ENCODE peak calls at places on chromosomes 1 and 21, in ten cellular contexts. K is IMR-90; X is pancreas; J is fibroblast of lung; T is HepG2; F is psoas muscle; M is CD4-positive, CD25-positive, alpha-beta regulatory T cell; O is kidney; Z is heart left ventricle; D is tibial nerve. P is an unnamed sample. For H3K4me1, the result is how much of the 10 kb centered on the place peaks cover.

GRCh38 chr1:108612496-108612895 is 48.4 kb downstream of the HENMT1 start:
- DNase-seq in F (no peak), X (no peak), T (no peak), D (no peak), J (no peak), O (no peak), Z (no peak), K (no peak), M (no peak), P (no peak)

GRCh38 chr1:27298632-27299384 is 23.2 kb upstream of the TMEM222 start:
- DNase-seq in Z (no peak), M (no peak), T (no peak), F (no peak), K (no peak), X (no peak), D (no peak), J (no peak), O (no peak), P (no peak)

GRCh38 chr1:233300326-233300725 is 4.8 kb upstream of the PCNX2 start:
- DNase-seq in J (peak), M (no peak), T (no peak), Z (no peak), D (no peak), F (no peak), O (no peak), X (no peak), K (peak), P (no peak)

GRCh38 chr1:165288301-165289120 is 68.0 kb downstream of the LMX1A start:
- DNase-seq in Z (no peak), O (no peak), T (no peak), X (no peak), J (no peak), K (no peak), F (peak), M (no peak), D (no peak), P (no peak)

GRCh38 chr21:40388046-40388445 is 458.9 kb downstream of the DSCAM start:
- DNase-seq in K (no peak), Z (no peak), J (no peak), X (no peak), T (no peak), D (no peak), M (no peak), F (no peak), O (no peak), P (no peak)

GRCh38 chr1:27045973-27046558 is 33.4 kb upstream of the TENT5B start:
- DNase-seq in K (peak), J (peak), F (peak), D (peak), T (peak), M (peak), O (peak), X (no peak), Z (peak), P (peak)

GRCh38 chr1:235270625-235271024 is 57.4 kb downstream of the ARID4B start:
- DNase-seq in J (peak), Z (no peak), M (peak), T (no peak), D (no peak), X (no peak), K (peak), O (no peak), F (no peak), P (no peak)

GRCh38 chr1:95323117-95323516 is 89.1 kb downstream of the RWDD3 start:
- DNase-seq in X (no peak), D (no peak), K (no peak), Z (no peak), M (no peak), J (peak), T (peak), O (no peak), F (no peak), P (no peak)

GRCh38 chr1:37825508-37825907 is 17.5 kb upstream of the YRDC start:
- DNase-seq in K (peak), D (no peak), T (no peak), F (no peak), M (no peak), J (no peak), Z (no peak), O (no peak), X (no peak), P (no peak)

GRCh38 chr1:6440198-6441126 is 15.9 kb downstream of the ESPN start:
- DNase-seq in K (peak), O (peak), J (peak), Z (no peak), D (no peak), M (peak), T (peak), X (peak), F (no peak), P (no peak)

GRCh38 chr21:39788383-39788782 is 43.4 kb downstream of the IGSF5 start:
- DNase-seq in O (peak), J (peak), D (peak), F (peak), K (peak), X (peak), T (peak), M (no peak), Z (peak), P (peak)

GRCh38 chr1:24465638-24466037 is 37.0 kb upstream of the RCAN3 start:
- DNase-seq in T (no peak), K (no peak), O (no peak), Z (no peak), J (no peak), X (no peak), M (no peak), D (no peak), F (no peak), P (no peak)

GRCh38 chr1:45982359-45982758 is 150.1 kb downstream of the PIK3R3 start:
- DNase-seq in F (no peak), J (no peak), T (no peak), M (no peak), K (no peak), O (no peak), X (no peak), D (no peak), Z (no peak), P (no peak)

GRCh38 chr1:154170547-154171221 is 15.8 kb upstream of the NUP210L start:
- DNase-seq in K (no peak), O (no peak), D (no peak), X (no peak), J (no peak), T (no peak), F (no peak), Z (no peak), M (peak), P (no peak)

DNA sequence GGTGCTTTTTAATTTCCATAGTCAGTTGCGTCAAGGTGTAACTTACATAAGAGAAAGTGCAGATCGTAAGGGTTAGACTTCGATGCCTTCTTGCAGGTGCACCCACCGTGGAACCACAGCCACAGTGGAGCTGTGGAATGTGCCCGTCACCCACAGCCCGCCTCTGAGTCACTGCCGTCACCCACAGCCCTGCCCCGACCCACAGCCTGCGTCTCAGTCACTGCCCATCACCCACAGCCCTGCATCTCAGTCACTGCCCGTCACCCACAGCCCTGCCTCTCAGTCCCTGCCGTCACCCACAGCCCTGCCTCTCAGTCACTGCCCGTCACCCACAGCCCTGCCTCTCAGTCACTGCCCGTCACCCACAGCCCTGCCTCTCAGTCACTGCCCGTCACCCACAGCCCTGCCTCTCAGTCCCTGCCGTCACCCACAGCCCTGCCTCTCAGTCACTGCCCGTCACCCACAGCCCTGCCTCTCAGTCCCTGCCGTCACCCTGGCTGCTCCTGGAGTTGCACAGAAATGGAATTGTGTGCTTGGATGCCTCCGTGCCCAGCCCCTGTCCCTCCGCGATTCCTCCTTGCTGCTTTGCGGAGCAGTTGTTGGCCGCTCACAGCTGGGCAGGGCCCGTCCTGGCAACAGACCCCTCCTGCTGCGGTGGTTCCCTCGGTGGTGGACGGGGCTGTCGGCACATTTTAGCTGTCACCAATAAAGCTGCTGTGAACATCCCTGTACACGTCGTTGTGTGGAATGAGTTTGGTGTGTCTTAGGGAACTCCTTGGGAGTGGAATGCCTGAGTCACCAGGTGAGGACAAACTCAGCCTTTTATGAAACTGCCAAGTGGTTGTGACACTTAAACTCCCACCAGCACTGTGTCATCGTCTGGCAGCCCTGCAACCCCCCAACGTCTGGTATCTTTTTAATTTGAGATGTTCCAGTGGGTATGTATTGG is 44.9 kb upstream of the COL6A2 start:
- DNase-seq in M (no peak), T (no peak), D (no peak), K (peak), X (no peak), F (no peak), O (peak), Z (no peak), J (peak), P (peak)
- H3K4me3 ChIP-seq in M (no peak), T (no peak), D (no peak), K (no peak), X (no peak), F (no peak), O (no peak), Z (peak), J (no peak), P (no peak)

GRCh38 chr1:54326577-54327385 is 79.4 kb downstream of the SSBP3 start:
- DNase-seq in T (no peak), D (no peak), K (peak), O (no peak), J (no peak), Z (no peak), M (no peak), X (no peak), F (no peak), P (no peak)

GRCh38 chr1:54323324-54323739 is 82.9 kb downstream of the SSBP3 start:
- DNase-seq in D (no peak), M (no peak), J (no peak), F (no peak), T (peak), X (no peak), O (no peak), Z (no peak), K (no peak), P (peak)

GRCh38 chr1:54324750-54325704 is 81.2 kb downstream of the SSBP3 start:
- DNase-seq in T (no peak), M (no peak), F (no peak), O (no peak), Z (no peak), J (no peak), X (no peak), D (no peak), K (peak), P (no peak)

GRCh38 chr1:54325705-54326461 is 80.3 kb downstream of the SSBP3 start:
- DNase-seq in X (no peak), F (no peak), O (no peak), D (no peak), M (no peak), J (no peak), T (no peak), Z (no peak), K (no peak), P (no peak)

DNA sequence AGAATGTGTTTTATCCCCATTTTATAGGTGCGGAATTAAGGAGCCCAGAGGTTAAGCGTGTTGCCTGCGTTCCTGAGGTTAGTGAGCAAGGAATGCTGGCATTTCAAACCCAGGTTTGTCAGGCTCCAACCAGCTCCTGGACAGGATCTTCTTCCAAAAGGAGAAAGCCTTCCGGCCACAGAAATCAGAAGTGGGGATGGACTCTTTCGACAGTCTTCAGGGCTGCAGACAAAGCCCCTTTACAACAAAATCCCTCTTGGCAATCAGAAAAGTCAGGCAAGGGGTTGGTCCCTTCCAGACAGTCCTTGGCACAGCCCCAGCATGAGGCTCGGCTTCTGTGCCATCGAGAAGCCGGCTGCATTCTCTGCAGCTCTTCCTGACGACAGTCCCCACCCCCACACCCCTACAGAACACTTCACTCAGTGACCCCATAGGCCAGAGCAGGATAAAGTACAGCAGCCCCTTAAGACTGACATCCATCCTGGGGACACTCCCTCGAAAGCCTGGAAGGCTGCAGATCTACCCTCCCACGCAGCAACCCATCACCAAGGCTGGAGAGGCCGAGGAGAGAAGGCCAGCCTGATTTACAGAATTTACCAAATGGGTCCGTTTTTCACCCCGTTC is 82.1 kb downstream of the SSBP3 start:
- DNase-seq in D (no peak), K (peak), F (no peak), X (no peak), T (no peak), O (no peak), Z (no peak), J (peak), M (no peak), P (peak)
- H3K4me1 ChIP-seq in D (half or more), K (under half), F (half or more), X (under half), T (under half), O (under half), Z (half or more), J (under half), M (under half), P (under half)

DNA sequence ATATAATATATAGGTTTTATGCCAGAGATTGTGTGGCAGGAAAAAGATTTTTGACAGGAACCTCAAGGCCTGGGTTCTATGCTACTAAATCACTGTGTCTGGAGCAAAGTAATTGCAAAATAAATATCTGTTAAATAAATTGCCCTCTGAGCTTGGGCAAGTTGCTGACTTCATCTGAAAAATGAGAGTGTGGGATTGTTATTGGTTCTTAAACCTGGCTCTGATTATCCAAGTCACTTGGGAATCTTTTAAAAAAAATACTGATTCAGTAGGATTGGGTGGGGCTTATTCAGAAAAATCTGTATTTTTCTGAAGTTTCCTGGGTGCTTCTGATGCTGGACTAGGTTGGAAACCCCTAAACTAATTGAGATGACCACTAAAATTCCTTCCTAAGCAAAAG is 174.1 kb upstream of the SGIP1 start:
- DNase-seq in X (no peak), J (no peak), T (no peak), Z (no peak), D (no peak), F (no peak), O (no peak), K (no peak), M (no peak), P (no peak)
- H3K4me3 ChIP-seq in X (no peak), J (no peak), T (no peak), Z (no peak), D (no peak), F (no peak), O (no peak), K (no peak), M (peak), P (no peak)

GRCh38 chr1:167330601-167331293 is 110.1 kb downstream of the POU2F1 start:
- DNase-seq in Z (no peak), M (no peak), F (no peak), O (no peak), J (no peak), T (no peak), D (no peak), X (no peak), K (no peak), P (no peak)
- H3K4me1 ChIP-seq in Z (under half), M (under half), F (under half), O (under half), J (under half), T (under half), D (under half), X (under half), K (under half), P (under half)

DNA sequence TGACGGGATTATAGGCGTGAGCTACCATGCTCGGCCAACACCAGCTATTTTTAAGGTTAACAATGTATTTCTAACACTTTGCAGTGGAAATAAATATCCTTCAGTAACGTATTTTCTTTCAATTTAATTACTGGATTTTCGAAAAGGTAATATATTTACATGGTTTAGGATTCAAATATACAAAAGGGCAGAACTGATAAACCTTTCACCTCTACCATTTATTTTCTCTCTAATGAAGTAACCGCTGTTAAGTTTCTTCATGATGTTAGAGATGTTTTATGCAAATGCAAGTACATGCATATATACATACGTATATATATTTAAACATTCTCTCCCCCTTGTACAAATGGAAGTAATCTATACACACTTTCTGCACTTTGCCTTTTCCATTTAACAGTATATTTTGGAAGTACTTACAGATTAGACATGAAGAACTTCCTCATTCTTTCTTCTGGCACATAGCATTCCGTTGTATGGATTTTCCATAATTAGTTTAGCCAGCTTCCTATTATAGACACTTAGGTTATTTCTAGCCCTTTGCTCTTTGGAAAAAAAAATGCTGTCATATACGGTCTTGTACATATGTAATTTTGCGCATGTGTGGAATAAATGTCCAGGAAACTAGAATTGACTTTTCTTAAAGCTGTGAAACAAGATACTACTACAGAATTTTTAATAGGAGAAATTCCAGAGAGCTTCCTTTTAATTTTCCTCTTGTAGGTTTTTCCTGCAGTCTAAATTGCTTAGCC is 14.9 kb upstream of the HJV start:
- DNase-seq in X (no peak), F (no peak), D (no peak), J (peak), Z (no peak), K (no peak), M (no peak), T (peak), O (no peak), P (no peak)
- H3K4me3 ChIP-seq in X (peak), F (peak), D (peak), J (peak), Z (peak), K (peak), M (peak), T (peak), O (peak), P (peak)

DNA sequence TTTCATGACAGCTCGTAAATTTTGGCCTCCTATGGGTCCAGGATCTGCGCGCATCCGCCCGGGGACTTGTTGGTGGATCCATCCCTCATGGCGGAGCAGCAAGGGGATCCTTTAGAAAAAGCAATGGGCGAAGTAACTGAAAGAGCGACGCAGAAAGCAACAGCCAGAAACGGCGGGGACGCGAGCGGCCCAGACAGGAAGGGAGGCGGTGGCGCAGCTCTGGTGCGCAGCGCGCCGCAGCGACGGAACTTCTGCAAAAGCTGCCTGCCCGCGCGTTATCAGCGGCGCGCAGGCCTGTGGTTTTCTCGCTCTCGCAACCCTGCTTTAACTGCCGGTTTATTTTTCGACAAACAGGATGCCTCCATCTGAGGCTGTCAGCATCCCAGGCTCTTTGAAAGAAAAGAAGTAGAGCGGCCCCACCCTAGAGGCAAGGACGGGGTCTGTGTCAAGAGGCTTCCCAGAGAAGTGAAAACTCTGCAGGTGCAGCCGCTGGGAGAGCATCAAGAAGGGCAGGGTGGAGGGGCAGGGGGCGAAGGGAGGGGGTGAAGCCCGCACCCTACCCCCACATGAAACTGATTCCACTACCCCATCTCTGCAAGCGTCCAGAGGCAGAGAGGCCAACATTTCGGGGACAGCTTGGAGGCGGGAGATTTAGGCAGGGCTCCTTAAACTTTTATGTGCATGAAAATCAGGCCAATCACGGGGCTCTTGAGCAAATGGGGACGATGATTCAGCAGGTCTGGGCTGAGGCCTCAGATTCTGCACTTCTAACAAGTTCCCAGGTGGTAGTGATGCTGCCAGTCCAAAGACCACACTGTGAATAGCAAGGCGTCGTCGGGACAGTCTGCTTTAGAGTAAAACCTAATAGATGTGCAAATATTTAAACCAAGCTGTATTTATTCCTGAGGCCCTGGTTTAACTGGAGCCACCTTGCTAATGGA is 22.2 kb downstream of the RUNX1 start:
- DNase-seq in F (peak), K (peak), O (peak), M (peak), X (no peak), Z (peak), J (peak), D (no peak), T (peak), P (no peak)
- H3K4me1 ChIP-seq in F (under half), K (under half), O (under half), M (half or more), X (under half), Z (half or more), J (under half), D (under half), T (half or more), P (under half)

GRCh38 chr1:156768610-156769295 is 1.4 kb downstream of the PRCC start:
- DNase-seq in T (no peak), J (no peak), M (no peak), F (no peak), Z (no peak), D (no peak), K (no peak), X (no peak), O (no peak), P (no peak)

GRCh38 chr1:156767879-156768608 is 709 bp downstream of the PRCC start:
- DNase-seq in K (no peak), O (peak), D (no peak), F (peak), J (no peak), X (peak), Z (peak), T (no peak), M (peak), P (peak)

GRCh38 chr1:156766288-156767100 is 841 bp upstream of the PRCC start:
- DNase-seq in D (no peak), F (no peak), Z (no peak), X (peak), O (no peak), M (no peak), T (no peak), K (no peak), J (no peak), P (no peak)

GRCh38 chr1:156767101-156767878 is at the start of gene PRCC:
- DNase-seq in K (peak), T (peak), Z (peak), J (peak), D (peak), F (peak), X (peak), M (peak), O (peak), P (peak)

GRCh38 chr1:156765664-156766063 is 1.7 kb upstream of the PRCC start:
- DNase-seq in M (no peak), Z (no peak), O (no peak), K (no peak), D (no peak), F (no peak), T (no peak), J (no peak), X (no peak), P (no peak)
- H3K4me3 ChIP-seq in M (no peak), Z (peak), O (peak), K (no peak), D (no peak), F (peak), T (peak), J (peak), X (no peak), P (no peak)